ENCODE peak calls at places on chromosomes 2 and 18, in ten cellular contexts. One of them, this sample, is unnamed.

GRCh38 chr2:171522057-171522803 is at the start of gene CYBRD1:
- DNase-seq in heart right ventricle: peak; percentile 88
- DNase-seq in Karpas-422: no peak
- DNase-seq in adipocyte: peak; percentile 95
- DNase-seq in cardiac muscle cell: peak; percentile 43
- DNase-seq in Panc1: no peak
- DNase-seq in stomach: peak; percentile 83
- DNase-seq in mucosa of descending colon: peak; percentile 84
- DNase-seq in fibroblast of pulmonary artery: peak; percentile 91
- DNase-seq in tibial artery: peak; percentile 97
- DNase-seq in this sample: peak; percentile 77

GRCh38 chr2:170084820-170085475 is 93.0 kb upstream of the MYO3B start:
- DNase-seq in Panc1: no peak
- DNase-seq in tibial artery: no peak
- DNase-seq in adipocyte: no peak
- DNase-seq in Karpas-422: no peak
- DNase-seq in heart right ventricle: no peak
- DNase-seq in stomach: no peak
- DNase-seq in fibroblast of pulmonary artery: no peak
- DNase-seq in cardiac muscle cell: peak; percentile 15
- DNase-seq in mucosa of descending colon: no peak
- DNase-seq in this sample: no peak

GRCh38 chr2:24761866-24762265 is 31.3 kb downstream of the PTRHD1 start:
- DNase-seq in mucosa of descending colon: no peak
- DNase-seq in Karpas-422: no peak
- DNase-seq in fibroblast of pulmonary artery: no peak
- DNase-seq in Panc1: no peak
- DNase-seq in tibial artery: no peak
- DNase-seq in stomach: no peak
- DNase-seq in adipocyte: no peak
- DNase-seq in heart right ventricle: no peak
- DNase-seq in cardiac muscle cell: no peak
- DNase-seq in this sample: no peak

GRCh38 chr2:30235859-30236535 is 4.7 kb downstream of the LBH start:
- DNase-seq in heart right ventricle: no peak
- DNase-seq in mucosa of descending colon: no peak
- DNase-seq in stomach: peak; percentile 3
- DNase-seq in fibroblast of pulmonary artery: no peak
- DNase-seq in cardiac muscle cell: no peak
- DNase-seq in Panc1: no peak
- DNase-seq in Karpas-422: no peak
- DNase-seq in tibial artery: no peak
- DNase-seq in adipocyte: no peak
- DNase-seq in this sample: no peak

GRCh38 chr2:225668606-225669266 is 269.2 kb downstream of the NYAP2 start:
- DNase-seq in mucosa of descending colon: no peak
- DNase-seq in cardiac muscle cell: peak; percentile 67
- DNase-seq in stomach: no peak
- DNase-seq in heart right ventricle: no peak
- DNase-seq in adipocyte: peak; percentile 83
- DNase-seq in fibroblast of pulmonary artery: peak; percentile 78
- DNase-seq in Karpas-422: peak; percentile 84
- DNase-seq in Panc1: no peak
- DNase-seq in tibial artery: no peak
- DNase-seq in this sample: peak; percentile 14

GRCh38 chr2:145379934-145380333 is 860.0 kb upstream of the ZEB2 start:
- DNase-seq in tibial artery: no peak
- DNase-seq in heart right ventricle: no peak
- DNase-seq in mucosa of descending colon: no peak
- DNase-seq in Panc1: no peak
- DNase-seq in Karpas-422: no peak
- DNase-seq in adipocyte: no peak
- DNase-seq in cardiac muscle cell: no peak
- DNase-seq in fibroblast of pulmonary artery: no peak
- DNase-seq in stomach: no peak
- DNase-seq in this sample: no peak

GRCh38 chr2:10883880-10884529 is 27.7 kb upstream of the KCNF1 start:
- DNase-seq in stomach: no peak
- DNase-seq in tibial artery: no peak
- DNase-seq in adipocyte: no peak
- DNase-seq in fibroblast of pulmonary artery: no peak
- DNase-seq in mucosa of descending colon: peak; percentile 26
- DNase-seq in heart right ventricle: no peak
- DNase-seq in cardiac muscle cell: no peak
- DNase-seq in Panc1: no peak
- DNase-seq in Karpas-422: no peak
- DNase-seq in this sample: no peak

GRCh38 chr2:127397568-127398238 is 9.9 kb upstream of the MAP3K2 start:
- DNase-seq in cardiac muscle cell: no peak
- DNase-seq in heart right ventricle: no peak
- DNase-seq in Karpas-422: no peak
- DNase-seq in stomach: no peak
- DNase-seq in fibroblast of pulmonary artery: no peak
- DNase-seq in adipocyte: no peak
- DNase-seq in tibial artery: no peak
- DNase-seq in mucosa of descending colon: peak; percentile 33
- DNase-seq in Panc1: no peak
- DNase-seq in this sample: peak; percentile 13

GRCh38 chr2:206085742-206086445 is at the start of gene INO80D:
- DNase-seq in mucosa of descending colon: peak; percentile 83
- DNase-seq in cardiac muscle cell: peak; percentile 84
- DNase-seq in adipocyte: peak; percentile 92
- DNase-seq in Panc1: peak; percentile 56
- DNase-seq in Karpas-422: peak; percentile 93
- DNase-seq in stomach: peak; percentile 80
- DNase-seq in tibial artery: peak; percentile 85
- DNase-seq in heart right ventricle: peak; percentile 66
- DNase-seq in fibroblast of pulmonary artery: peak; percentile 89
- DNase-seq in this sample: peak; percentile 83

GRCh38 chr2:129717560-129718128 is 261.8 kb upstream of the RAB6C start:
- DNase-seq in heart right ventricle: no peak
- DNase-seq in Panc1: no peak
- DNase-seq in cardiac muscle cell: no peak
- DNase-seq in mucosa of descending colon: no peak
- DNase-seq in fibroblast of pulmonary artery: no peak
- DNase-seq in adipocyte: no peak
- DNase-seq in Karpas-422: no peak
- DNase-seq in tibial artery: no peak
- DNase-seq in stomach: no peak
- DNase-seq in this sample: no peak

GRCh38 chr2:173741715-173742114 is 223.5 kb downstream of the SP3 start:
- DNase-seq in stomach: no peak
- DNase-seq in mucosa of descending colon: no peak
- DNase-seq in Panc1: no peak
- DNase-seq in heart right ventricle: no peak
- DNase-seq in cardiac muscle cell: peak; percentile 56
- DNase-seq in tibial artery: no peak
- DNase-seq in fibroblast of pulmonary artery: no peak
- DNase-seq in adipocyte: no peak
- DNase-seq in Karpas-422: no peak
- DNase-seq in this sample: no peak

GRCh38 chr2:12043131-12043530 is 296.7 kb downstream of the LPIN1 start:
- DNase-seq in Panc1: no peak
- DNase-seq in Karpas-422: no peak
- DNase-seq in adipocyte: peak; percentile 45
- DNase-seq in stomach: no peak
- DNase-seq in heart right ventricle: no peak
- DNase-seq in tibial artery: no peak
- DNase-seq in mucosa of descending colon: no peak
- DNase-seq in cardiac muscle cell: no peak
- DNase-seq in fibroblast of pulmonary artery: no peak
- DNase-seq in this sample: no peak

GRCh38 chr2:112583497-112584133 is 794 bp upstream of the CHCHD5 start:
- DNase-seq in stomach: no peak
- DNase-seq in tibial artery: no peak
- DNase-seq in mucosa of descending colon: no peak
- DNase-seq in Karpas-422: no peak
- DNase-seq in cardiac muscle cell: no peak
- DNase-seq in Panc1: peak; percentile 43
- DNase-seq in fibroblast of pulmonary artery: peak; percentile 26
- DNase-seq in adipocyte: no peak
- DNase-seq in heart right ventricle: no peak
- DNase-seq in this sample: no peak

GRCh38 chr2:6864938-6865345 is 765 bp downstream of the CMPK2 start:
- DNase-seq in tibial artery: peak; percentile 69
- DNase-seq in stomach: peak; percentile 30
- DNase-seq in heart right ventricle: peak; percentile 53
- DNase-seq in adipocyte: no peak
- DNase-seq in fibroblast of pulmonary artery: peak; percentile 11
- DNase-seq in mucosa of descending colon: peak; percentile 61
- DNase-seq in Karpas-422: peak; percentile 76
- DNase-seq in Panc1: no peak
- DNase-seq in cardiac muscle cell: no peak
- DNase-seq in this sample: no peak

GRCh38 chr2:173983414-173983871 is 18.3 kb upstream of the SP3 start:
- DNase-seq in stomach: no peak
- DNase-seq in Panc1: no peak
- DNase-seq in adipocyte: peak; percentile 73
- DNase-seq in Karpas-422: no peak
- DNase-seq in tibial artery: no peak
- DNase-seq in heart right ventricle: no peak
- DNase-seq in mucosa of descending colon: no peak
- DNase-seq in fibroblast of pulmonary artery: peak; percentile 62
- DNase-seq in cardiac muscle cell: no peak
- DNase-seq in this sample: no peak

DNA sequence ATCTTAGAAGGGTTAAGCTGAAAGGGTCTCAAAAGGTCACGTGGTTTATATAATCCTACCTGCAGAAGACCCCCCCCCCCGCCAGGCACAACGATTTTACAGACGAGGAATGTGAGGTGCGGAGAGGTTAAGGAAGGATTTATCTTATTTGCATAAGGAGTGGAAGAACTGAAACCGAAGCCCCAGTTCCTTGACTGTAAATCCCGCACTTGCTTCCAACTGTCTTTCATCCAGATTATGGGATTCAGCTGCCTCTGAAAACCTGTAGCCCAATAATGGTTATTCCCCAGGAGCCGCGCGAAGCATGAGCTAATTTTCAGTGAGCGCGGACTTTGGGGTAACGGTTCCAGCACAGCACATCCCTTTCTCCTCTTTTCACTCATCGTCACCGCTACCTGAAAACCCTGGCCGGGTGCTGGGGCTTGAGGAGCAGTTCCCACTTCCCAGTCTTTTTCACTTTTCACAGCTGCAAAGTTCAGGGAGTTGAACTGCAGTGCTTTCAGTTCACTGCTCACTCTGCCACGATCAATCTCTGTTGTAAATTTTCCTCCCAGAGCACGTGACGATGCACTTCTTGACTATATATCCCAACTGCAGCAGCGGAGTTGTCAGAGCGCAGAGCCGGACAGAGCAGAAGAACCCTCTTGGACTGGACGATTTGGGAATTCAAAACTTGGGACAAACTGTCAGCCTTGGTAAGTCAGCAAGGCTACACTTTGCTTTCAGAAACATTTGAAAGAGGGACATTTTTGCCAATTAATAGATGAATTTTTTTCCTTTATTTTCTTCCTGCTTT is at the start of gene KCNE4:
- DNase-seq in heart right ventricle: peak; percentile 36
- DNase-seq in tibial artery: peak; percentile 82
- DNase-seq in adipocyte: peak; percentile 74
- DNase-seq in Panc1: no peak
- DNase-seq in stomach: peak; percentile 56
- DNase-seq in cardiac muscle cell: no peak
- DNase-seq in mucosa of descending colon: no peak
- DNase-seq in fibroblast of pulmonary artery: peak; percentile 72
- DNase-seq in Karpas-422: no peak
- DNase-seq in this sample: peak; percentile 40
- H3K4me3 ChIP-seq in heart right ventricle: peak within 1 kb of the TSS; percentile 53
- H3K4me3 ChIP-seq in tibial artery: peak within 1 kb of the TSS; percentile 75
- H3K4me3 ChIP-seq in adipocyte: peak within 1 kb of the TSS; percentile 88
- H3K4me3 ChIP-seq in Panc1: peak within 1 kb of the TSS; percentile 19
- H3K4me3 ChIP-seq in stomach: peak within 1 kb of the TSS; percentile 57
- H3K4me3 ChIP-seq in cardiac muscle cell: no peak within 1 kb of the TSS
- H3K4me3 ChIP-seq in mucosa of descending colon: no peak within 1 kb of the TSS
- H3K4me3 ChIP-seq in fibroblast of pulmonary artery: peak within 1 kb of the TSS; percentile 56
- H3K4me3 ChIP-seq in Karpas-422: no peak within 1 kb of the TSS
- H3K4me3 ChIP-seq in this sample: no peak within 1 kb of the TSS

DNA sequence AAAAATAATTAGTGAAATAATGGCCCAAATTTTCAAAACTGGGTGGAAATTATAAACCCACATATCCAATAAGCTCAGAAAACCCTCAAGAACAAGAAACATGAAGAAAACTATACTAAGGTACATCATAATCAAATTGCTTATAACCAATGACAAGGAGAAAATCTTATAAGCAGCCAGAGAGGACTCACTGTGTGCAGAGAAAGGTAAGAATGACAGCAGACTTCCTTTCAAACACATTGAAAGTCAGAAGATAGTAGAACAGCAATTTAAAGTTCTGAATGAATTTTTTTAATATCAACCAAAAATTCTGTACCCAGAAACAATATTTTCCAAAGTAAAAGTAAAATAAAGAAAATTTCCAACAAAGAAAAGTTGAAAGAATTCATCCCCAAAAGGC is 197.7 kb upstream of the RAB12 start:
- DNase-seq in mucosa of descending colon: no peak
- DNase-seq in heart right ventricle: no peak
- DNase-seq in Panc1: no peak
- DNase-seq in Karpas-422: no peak
- DNase-seq in stomach: no peak
- DNase-seq in cardiac muscle cell: no peak
- DNase-seq in fibroblast of pulmonary artery: no peak
- DNase-seq in tibial artery: no peak
- DNase-seq in adipocyte: no peak
- DNase-seq in this sample: no peak
- H3K4me3 ChIP-seq in mucosa of descending colon: no peak overlapping the region
- H3K4me3 ChIP-seq in heart right ventricle: no peak overlapping the region
- H3K4me3 ChIP-seq in Panc1: no peak overlapping the region
- H3K4me3 ChIP-seq in Karpas-422: no peak overlapping the region
- H3K4me3 ChIP-seq in stomach: no peak overlapping the region
- H3K4me3 ChIP-seq in cardiac muscle cell: no peak overlapping the region
- H3K4me3 ChIP-seq in fibroblast of pulmonary artery: no peak overlapping the region
- H3K4me3 ChIP-seq in tibial artery: no peak overlapping the region
- H3K4me3 ChIP-seq in adipocyte: no peak overlapping the region
- H3K4me3 ChIP-seq in this sample: no peak overlapping the region

DNA sequence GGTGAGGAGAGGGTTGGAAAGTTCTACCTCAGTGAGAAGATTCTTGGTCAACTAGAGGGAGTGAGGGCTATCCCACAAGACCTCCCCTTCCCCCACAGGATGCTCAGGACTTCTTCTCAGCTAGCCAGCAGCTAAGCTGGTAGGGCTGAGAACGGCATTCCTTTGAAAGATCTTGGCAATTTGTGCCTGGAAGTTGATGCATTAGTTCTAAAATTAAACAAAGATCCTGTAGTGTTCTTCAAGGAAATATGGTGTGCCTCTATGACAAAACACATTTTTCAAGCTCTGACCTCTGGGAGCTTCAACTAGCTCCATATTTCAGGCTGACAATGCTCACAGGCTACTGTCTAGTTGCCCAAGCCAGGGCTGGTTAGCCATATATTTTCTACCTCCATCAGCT is 2.3 kb downstream of the LYPD1 start:
- DNase-seq in tibial artery: no peak
- DNase-seq in cardiac muscle cell: no peak
- DNase-seq in Panc1: no peak
- DNase-seq in adipocyte: no peak
- DNase-seq in fibroblast of pulmonary artery: no peak
- DNase-seq in stomach: no peak
- DNase-seq in Karpas-422: no peak
- DNase-seq in mucosa of descending colon: no peak
- DNase-seq in heart right ventricle: no peak
- DNase-seq in this sample: no peak
- H3K4me3 ChIP-seq in tibial artery: no peak overlapping the region
- H3K4me3 ChIP-seq in cardiac muscle cell: no peak overlapping the region
- H3K4me3 ChIP-seq in Panc1: no peak overlapping the region
- H3K4me3 ChIP-seq in adipocyte: no peak overlapping the region
- H3K4me3 ChIP-seq in fibroblast of pulmonary artery: no peak overlapping the region
- H3K4me3 ChIP-seq in stomach: no peak overlapping the region
- H3K4me3 ChIP-seq in Karpas-422: no peak overlapping the region
- H3K4me3 ChIP-seq in mucosa of descending colon: no peak overlapping the region
- H3K4me3 ChIP-seq in heart right ventricle: no peak overlapping the region
- H3K4me3 ChIP-seq in this sample: no peak overlapping the region

GRCh38 chr2:148875387-148876051 is 492 bp downstream of the KIF5C start:
- DNase-seq in stomach: no peak
- DNase-seq in adipocyte: no peak
- DNase-seq in tibial artery: no peak
- DNase-seq in Karpas-422: peak; percentile 70
- DNase-seq in fibroblast of pulmonary artery: no peak
- DNase-seq in heart right ventricle: no peak
- DNase-seq in cardiac muscle cell: no peak
- DNase-seq in Panc1: no peak
- DNase-seq in mucosa of descending colon: peak; percentile 27
- DNase-seq in this sample: peak; percentile 81
- H3K4me3 ChIP-seq in stomach: peak overlapping the region; percentile 58
- H3K4me3 ChIP-seq in adipocyte: no peak overlapping the region
- H3K4me3 ChIP-seq in tibial artery: peak overlapping the region; percentile 60
- H3K4me3 ChIP-seq in Karpas-422: peak overlapping the region; percentile 77
- H3K4me3 ChIP-seq in fibroblast of pulmonary artery: no peak overlapping the region
- H3K4me3 ChIP-seq in heart right ventricle: peak overlapping the region; percentile 51
- H3K4me3 ChIP-seq in cardiac muscle cell: peak overlapping the region; percentile 38
- H3K4me3 ChIP-seq in Panc1: peak overlapping the region; percentile 23
- H3K4me3 ChIP-seq in mucosa of descending colon: no peak overlapping the region
- H3K4me3 ChIP-seq in this sample: peak overlapping the region; percentile 75